ENCODE peak calls at places on chromosomes 2 and 18, in four cellular contexts. T is iris pigment epithelial cell, Q is left lung, G is NCI-H146. O is an unnamed sample.

GRCh38 chr2:234071664-234072063 is 21.2 kb downstream of the SPP2 start:
- DNase-seq in T (no peak), Q (no peak), G (no peak), O (no peak)

GRCh38 chr18:12233378-12233777 is 20.8 kb upstream of the CIDEA start:
- DNase-seq in T (peak), Q (no peak), G (no peak), O (no peak)

GRCh38 chr18:58721586-58722160 is 50.4 kb downstream of the MALT1 start:
- DNase-seq in T (peak), Q (no peak), G (no peak), O (no peak)

GRCh38 chr2:217657252-217657651 is 345.5 kb downstream of the TNS1 start:
- DNase-seq in T (no peak), Q (no peak), G (no peak), O (no peak)

GRCh38 chr2:98757904-98758421 is 27.0 kb upstream of the MGAT4A start:
- DNase-seq in T (peak), Q (peak), G (no peak), O (no peak)

GRCh38 chr2:141440072-141440635 is 690.7 kb downstream of the LRP1B start:
- DNase-seq in T (no peak), Q (no peak), G (no peak), O (no peak)

GRCh38 chr2:163171786-163172549 is 333.4 kb upstream of the KCNH7 start:
- DNase-seq in T (peak), Q (no peak), G (no peak), O (no peak)

GRCh38 chr2:35462226-35462983 is 893.2 kb upstream of the CRIM1 start:
- DNase-seq in T (peak), Q (no peak), G (no peak), O (no peak)

GRCh38 chr2:13858626-13859025 is 773.9 kb upstream of the LRATD1 start:
- DNase-seq in T (no peak), Q (no peak), G (no peak), O (no peak)

GRCh38 chr2:170455617-170456426 is 259.3 kb upstream of the SP5 start:
- DNase-seq in T (no peak), Q (no peak), G (no peak), O (no peak)

GRCh38 chr2:96359310-96359709 is 23.7 kb downstream of the NCAPH start:
- DNase-seq in T (no peak), Q (peak), G (no peak), O (no peak)

GRCh38 chr18:21897811-21898210 is 157.2 kb downstream of the MIB1 start:
- DNase-seq in T (peak), Q (no peak), G (peak), O (peak)

GRCh38 chr2:37378411-37378810 is 34.0 kb downstream of the QPCT start:
- DNase-seq in T (peak), Q (no peak), G (no peak), O (no peak)

GRCh38 chr2:98486374-98486981 is 41.8 kb downstream of the INPP4A start:
- DNase-seq in T (no peak), Q (no peak), G (no peak), O (no peak)

GRCh38 chr18:79599503-79599931 is 80.1 kb upstream of the CTDP1 start:
- DNase-seq in T (peak), Q (peak), G (no peak), O (no peak)

GRCh38 chr18:42052137-42052708 is 97.2 kb downstream of the PIK3C3 start:
- DNase-seq in T (peak), Q (no peak), G (peak), O (no peak)

GRCh38 chr2:72220170-72220569 is 72.5 kb upstream of the CYP26B1 start:
- DNase-seq in T (peak), Q (no peak), G (peak), O (no peak)

GRCh38 chr2:241892299-241893137 is 23.0 kb downstream of the RTP5 start:
- DNase-seq in T (peak), Q (peak), G (no peak), O (no peak)

GRCh38 chr2:99066602-99067001 is 74.9 kb upstream of the C2orf15 start:
- DNase-seq in T (peak), Q (no peak), G (peak), O (peak)

GRCh38 chr2:44936715-44937687 is 4.5 kb upstream of the SIX3 start:
- DNase-seq in T (no peak), Q (no peak), G (peak), O (no peak)

GRCh38 chr18:10482363-10482984 is 28.0 kb downstream of the APCDD1 start:
- DNase-seq in T (no peak), Q (no peak), G (no peak), O (no peak)

GRCh38 chr2:28400434-28400833 is 7.8 kb downstream of the FOSL2 start:
- DNase-seq in T (no peak), Q (peak), G (peak), O (no peak)

GRCh38 chr2:10120938-10121574 is 1.5 kb upstream of the RRM2 start:
- DNase-seq in T (peak), Q (no peak), G (peak), O (peak)

GRCh38 chr2:181574321-181574720 is 82.6 kb downstream of the CERKL start:
- DNase-seq in T (no peak), Q (no peak), G (peak), O (peak)